ENCODE peak calls at places on chromosomes 3 and 15, in seven cellular contexts. One of them, this sample, is unnamed.

GRCh38 chr15:87287156-87287555 is 969.4 kb downstream of the NTRK3 start:
- DNase-seq in NAMALWA: no peak
- DNase-seq in memory B cell: no peak
- DNase-seq in AG08395: peak
- DNase-seq in H9: no peak
- DNase-seq in NCI-H524: no peak
- DNase-seq in HFFc6: peak
- DNase-seq in this sample: no peak

GRCh38 chr15:70385052-70385451 is 287.3 kb upstream of the TLE3 start:
- DNase-seq in NCI-H524: no peak
- DNase-seq in H9: no peak
- DNase-seq in AG08395: no peak
- DNase-seq in HFFc6: no peak
- DNase-seq in NAMALWA: no peak
- DNase-seq in memory B cell: no peak
- DNase-seq in this sample: no peak

GRCh38 chr15:41790169-41790568 is 15.9 kb downstream of the MAPKBP1 start:
- DNase-seq in HFFc6: no peak
- DNase-seq in memory B cell: no peak
- DNase-seq in NCI-H524: no peak
- DNase-seq in AG08395: no peak
- DNase-seq in H9: no peak
- DNase-seq in NAMALWA: no peak
- DNase-seq in this sample: no peak

GRCh38 chr3:81581966-81582599 is 179.4 kb downstream of the GBE1 start:
- DNase-seq in H9: no peak
- DNase-seq in NCI-H524: peak
- DNase-seq in memory B cell: no peak
- DNase-seq in NAMALWA: peak
- DNase-seq in AG08395: peak
- DNase-seq in HFFc6: peak
- DNase-seq in this sample: peak

GRCh38 chr3:149845570-149846244 is 32.7 kb downstream of the RNF13 start:
- DNase-seq in NCI-H524: no peak
- DNase-seq in HFFc6: no peak
- DNase-seq in H9: no peak
- DNase-seq in AG08395: no peak
- DNase-seq in memory B cell: no peak
- DNase-seq in NAMALWA: no peak
- DNase-seq in this sample: no peak

GRCh38 chr3:177516130-177517011 is 319.1 kb upstream of the TBL1XR1 start:
- DNase-seq in memory B cell: no peak
- DNase-seq in H9: no peak
- DNase-seq in NAMALWA: no peak
- DNase-seq in AG08395: peak
- DNase-seq in NCI-H524: peak
- DNase-seq in HFFc6: peak
- DNase-seq in this sample: no peak

GRCh38 chr3:159082514-159082913 is 280.7 kb downstream of the MFSD1 start:
- DNase-seq in NCI-H524: no peak
- DNase-seq in HFFc6: peak
- DNase-seq in NAMALWA: no peak
- DNase-seq in AG08395: peak
- DNase-seq in H9: no peak
- DNase-seq in memory B cell: no peak
- DNase-seq in this sample: no peak

GRCh38 chr3:65638301-65638700 is 400.4 kb downstream of the MAGI1 start:
- DNase-seq in memory B cell: no peak
- DNase-seq in AG08395: no peak
- DNase-seq in NAMALWA: no peak
- DNase-seq in HFFc6: no peak
- DNase-seq in H9: no peak
- DNase-seq in NCI-H524: no peak
- DNase-seq in this sample: no peak

GRCh38 chr3:52291508-52292181 is 4.0 kb downstream of the GLYCTK start:
- DNase-seq in HFFc6: no peak
- DNase-seq in memory B cell: peak
- DNase-seq in NCI-H524: peak
- DNase-seq in NAMALWA: peak
- DNase-seq in AG08395: peak
- DNase-seq in H9: no peak
- DNase-seq in this sample: no peak

GRCh38 chr3:40044487-40044886 is 235.1 kb downstream of the MYRIP start:
- DNase-seq in AG08395: peak
- DNase-seq in NAMALWA: no peak
- DNase-seq in memory B cell: no peak
- DNase-seq in HFFc6: peak
- DNase-seq in H9: no peak
- DNase-seq in NCI-H524: no peak
- DNase-seq in this sample: no peak